ENCODE peak calls at places on chromosomes 11 and 22, in ten cellular contexts. R, O, U, H, D, I, K, N, B and P are unnamed samples. For H3K4me1, the result is how much of the 10 kb centered on the place peaks cover.

GRCh38 chr11:57413681-57414080 is 13.2 kb downstream of the SLC43A3 start:
- DNase-seq in R (no peak), D (no peak), H (no peak), O (no peak), K (no peak), B (no peak), U (no peak), I (no peak), N (no peak), P (no peak)

GRCh38 chr11:74818283-74818946 is 69.8 kb downstream of the RNF169 start:
- DNase-seq in U (no peak), R (no peak), K (no peak), N (no peak), H (no peak), D (no peak), B (no peak), I (no peak), O (no peak), P (no peak)

GRCh38 chr11:813440-814096 is 3.8 kb downstream of the RPLP2 start:
- DNase-seq in I (no peak), K (no peak), U (no peak), H (no peak), R (no peak), B (no peak), O (no peak), N (no peak), D (no peak), P (no peak)

GRCh38 chr22:35352214-35353111 is 28.4 kb upstream of the HMOX1 start:
- DNase-seq in B (peak), K (no peak), N (no peak), I (peak), R (peak), U (peak), D (peak), H (peak), O (no peak), P (no peak)

GRCh38 chr11:119453881-119454280 is 30.9 kb upstream of the THY1 start:
- DNase-seq in U (no peak), B (no peak), R (no peak), H (no peak), I (no peak), N (no peak), O (no peak), D (no peak), K (no peak), P (no peak)

GRCh38 chr22:19875531-19876313 is 21.0 kb upstream of the GNB1L start:
- DNase-seq in O (no peak), B (no peak), R (no peak), I (no peak), U (peak), D (peak), K (no peak), H (peak), N (peak), P (no peak)

GRCh38 chr11:79480864-79481263 is 40.0 kb upstream of the TENM4 start:
- DNase-seq in H (no peak), U (no peak), D (no peak), I (no peak), O (no peak), R (no peak), K (no peak), N (no peak), B (no peak), P (no peak)

GRCh38 chr22:42961815-42962214 is 53.1 kb downstream of the PACSIN2 start:
- DNase-seq in H (no peak), U (no peak), N (no peak), O (no peak), D (no peak), B (no peak), I (no peak), R (no peak), K (no peak), P (no peak)

GRCh38 chr11:44855138-44855849 is 95.4 kb downstream of the TP53I11 start:
- DNase-seq in N (no peak), B (no peak), R (no peak), O (no peak), D (peak), K (no peak), H (no peak), I (no peak), U (no peak), P (no peak)

GRCh38 chr11:83608571-83608970 is 322.4 kb upstream of the CCDC90B start:
- DNase-seq in O (no peak), R (no peak), B (no peak), H (no peak), N (peak), I (no peak), K (no peak), D (no peak), U (no peak), P (no peak)

GRCh38 chr11:121933294-121933693 is 182.7 kb downstream of the BLID start:
- DNase-seq in R (no peak), I (no peak), K (no peak), U (no peak), D (no peak), O (no peak), B (no peak), N (no peak), H (no peak), P (no peak)

GRCh38 chr11:9150501-9150900 is 59.1 kb upstream of the SCUBE2 start:
- DNase-seq in H (no peak), B (no peak), O (no peak), N (no peak), I (no peak), U (no peak), K (peak), D (peak), R (no peak), P (peak)

GRCh38 chr11:66868082-66868725 is 11.3 kb downstream of the LRFN4 start:
- DNase-seq in N (no peak), B (no peak), R (no peak), K (no peak), I (no peak), D (peak), O (no peak), H (no peak), U (no peak), P (no peak)

GRCh38 chr11:102313225-102313940 is 3.9 kb upstream of the BIRC3 start:
- DNase-seq in K (peak), R (no peak), N (no peak), U (no peak), B (no peak), D (no peak), O (no peak), H (no peak), I (no peak), P (peak)

GRCh38 chr22:47033648-47034000 is 271.2 kb downstream of the TBC1D22A start:
- DNase-seq in D (peak), K (no peak), U (peak), N (no peak), B (no peak), O (no peak), I (no peak), R (no peak), H (peak), P (no peak)

GRCh38 chr22:23705358-23705757 is 14.5 kb downstream of the RGL4 start:
- DNase-seq in O (no peak), U (no peak), I (no peak), H (no peak), R (no peak), N (no peak), D (no peak), B (no peak), K (no peak), P (no peak)

GRCh38 chr11:43632171-43632570 is 48.4 kb upstream of the HSD17B12 start:
- DNase-seq in K (no peak), R (no peak), D (no peak), U (no peak), O (no peak), B (no peak), I (no peak), H (no peak), N (no peak), P (no peak)

GRCh38 chr11:6927030-6927617 is 898 bp downstream of the ZNF215 start:
- DNase-seq in B (no peak), I (no peak), O (no peak), K (peak), D (peak), H (no peak), U (no peak), N (no peak), R (no peak), P (no peak)

GRCh38 chr11:86207413-86207812 is 37.1 kb upstream of the EED start:
- DNase-seq in U (no peak), B (no peak), D (no peak), H (no peak), N (no peak), K (no peak), O (no peak), I (no peak), R (no peak), P (no peak)
- H3K4me1 ChIP-seq in U (under half), B (under half), D (under half), H (under half), N (under half), K (under half), O (under half), I (under half), R (under half), P (under half)

DNA sequence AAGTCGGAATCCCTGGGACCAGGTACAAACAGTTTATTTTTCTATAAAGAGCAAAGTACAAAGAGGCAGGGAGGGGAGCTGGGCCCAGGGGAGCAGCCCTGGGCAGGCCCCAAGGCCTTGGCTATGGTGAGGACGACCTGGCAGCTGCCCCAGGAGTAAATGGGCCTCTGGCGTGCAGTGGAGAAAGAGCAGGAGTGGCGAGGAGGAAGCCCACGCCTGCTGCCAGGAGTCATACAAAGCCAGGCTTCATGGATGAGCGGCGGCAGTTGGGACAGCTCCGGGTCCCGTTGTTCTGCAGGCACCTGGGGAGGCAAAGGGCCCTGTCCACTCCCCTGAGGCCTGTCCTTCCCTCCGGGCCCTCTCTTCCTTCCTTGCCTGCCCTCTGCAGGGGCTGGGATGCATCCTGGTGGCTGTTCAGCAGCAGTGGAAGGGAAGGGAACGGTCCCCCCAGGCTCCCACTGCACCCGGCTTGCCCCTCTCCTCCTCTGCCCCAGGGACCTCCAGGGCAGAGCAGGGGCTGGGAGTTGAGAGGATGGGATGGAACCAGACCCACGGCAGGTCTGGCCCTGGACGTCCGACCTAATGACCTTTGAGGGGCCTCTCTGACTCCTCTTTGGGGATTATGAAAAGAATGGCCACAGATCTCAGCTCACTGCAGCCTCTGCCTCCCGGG is 11.1 kb downstream of the RAPSN start:
- DNase-seq in B (no peak), N (no peak), U (peak), H (no peak), I (no peak), O (no peak), D (no peak), K (no peak), R (no peak), P (no peak)
- H3K27ac ChIP-seq in B (no peak), N (no peak), U (peak), H (no peak), I (no peak), O (no peak), D (no peak), K (no peak), R (no peak), P (no peak)

GRCh38 chr22:40310081-40310770 is 36.1 kb upstream of the ADSL start:
- DNase-seq in R (no peak), B (no peak), U (peak), O (no peak), D (peak), I (no peak), K (peak), N (no peak), H (no peak), P (peak)
- H3K4me3 ChIP-seq in R (no peak), B (no peak), U (no peak), O (no peak), D (peak), I (no peak), K (peak), N (peak), H (no peak), P (peak)

GRCh38 chr11:128628686-128629085 is 41.3 kb upstream of the ETS1 start:
- DNase-seq in N (no peak), I (peak), H (no peak), B (no peak), K (no peak), R (no peak), D (no peak), O (no peak), U (no peak), P (no peak)
- H3K4me1 ChIP-seq in N (under half), I (half or more), H (under half), B (half or more), K (under half), R (under half), D (under half), O (half or more), U (under half), P (under half)